ENCODE peak calls at places on chromosomes 2 and 18, in six cellular contexts. One of them, this sample, is unnamed.

GRCh38 chr2:197174539-197175094 is 136.0 kb downstream of the ANKRD44 start:
- DNase-seq in stimulated activated naive B cell treated with anti-CD40 and anti-IgM and Interleukin-4, amounts not matched to agents 10 μg/mL and 1 μg/mL and 100 μg/mL, for 72 hours: no peak
- DNase-seq in head of caudate nucleus: no peak
- DNase-seq in dermis microvascular lymphatic vessel endothelial cell: no peak
- DNase-seq in neural progenitor cell: no peak
- DNase-seq in GM12891: no peak
- DNase-seq in this sample: no peak

GRCh38 chr2:182509231-182509630 is 82.4 kb upstream of the PDE1A start:
- DNase-seq in stimulated activated naive B cell treated with anti-CD40 and anti-IgM and Interleukin-4, amounts not matched to agents 10 μg/mL and 1 μg/mL and 100 μg/mL, for 72 hours: no peak
- DNase-seq in head of caudate nucleus: no peak
- DNase-seq in dermis microvascular lymphatic vessel endothelial cell: no peak
- DNase-seq in neural progenitor cell: no peak
- DNase-seq in GM12891: no peak
- DNase-seq in this sample: no peak

GRCh38 chr2:241048949-241049343 is 50.5 kb downstream of the SNED1 start:
- DNase-seq in stimulated activated naive B cell treated with anti-CD40 and anti-IgM and Interleukin-4, amounts not matched to agents 10 μg/mL and 1 μg/mL and 100 μg/mL, for 72 hours: no peak
- DNase-seq in head of caudate nucleus: no peak
- DNase-seq in dermis microvascular lymphatic vessel endothelial cell: no peak
- DNase-seq in neural progenitor cell: no peak
- DNase-seq in GM12891: no peak
- DNase-seq in this sample: no peak

GRCh38 chr2:149080104-149080503 is 41.6 kb downstream of the LYPD6B start:
- DNase-seq in stimulated activated naive B cell treated with anti-CD40 and anti-IgM and Interleukin-4, amounts not matched to agents 10 μg/mL and 1 μg/mL and 100 μg/mL, for 72 hours: no peak
- DNase-seq in head of caudate nucleus: no peak
- DNase-seq in dermis microvascular lymphatic vessel endothelial cell: no peak
- DNase-seq in neural progenitor cell: no peak
- DNase-seq in GM12891: no peak
- DNase-seq in this sample: no peak

GRCh38 chr18:52677991-52678390 is 338.0 kb downstream of the DCC start:
- DNase-seq in stimulated activated naive B cell treated with anti-CD40 and anti-IgM and Interleukin-4, amounts not matched to agents 10 μg/mL and 1 μg/mL and 100 μg/mL, for 72 hours: no peak
- DNase-seq in head of caudate nucleus: no peak
- DNase-seq in dermis microvascular lymphatic vessel endothelial cell: no peak
- DNase-seq in neural progenitor cell: peak; percentile 36
- DNase-seq in GM12891: no peak
- DNase-seq in this sample: no peak

GRCh38 chr18:41466436-41467160 is 488.4 kb upstream of the PIK3C3 start:
- DNase-seq in stimulated activated naive B cell treated with anti-CD40 and anti-IgM and Interleukin-4, amounts not matched to agents 10 μg/mL and 1 μg/mL and 100 μg/mL, for 72 hours: no peak
- DNase-seq in head of caudate nucleus: no peak
- DNase-seq in dermis microvascular lymphatic vessel endothelial cell: no peak
- DNase-seq in neural progenitor cell: no peak
- DNase-seq in GM12891: no peak
- DNase-seq in this sample: no peak

GRCh38 chr18:10518595-10519273 is 7.1 kb upstream of the NAPG start:
- DNase-seq in stimulated activated naive B cell treated with anti-CD40 and anti-IgM and Interleukin-4, amounts not matched to agents 10 μg/mL and 1 μg/mL and 100 μg/mL, for 72 hours: no peak
- DNase-seq in head of caudate nucleus: peak; percentile 77
- DNase-seq in dermis microvascular lymphatic vessel endothelial cell: no peak
- DNase-seq in neural progenitor cell: peak; percentile 43
- DNase-seq in GM12891: no peak
- DNase-seq in this sample: peak; percentile 37

GRCh38 chr18:48627216-48627615 is 88.4 kb downstream of the CTIF start:
- DNase-seq in stimulated activated naive B cell treated with anti-CD40 and anti-IgM and Interleukin-4, amounts not matched to agents 10 μg/mL and 1 μg/mL and 100 μg/mL, for 72 hours: no peak
- DNase-seq in head of caudate nucleus: no peak
- DNase-seq in dermis microvascular lymphatic vessel endothelial cell: no peak
- DNase-seq in neural progenitor cell: no peak
- DNase-seq in GM12891: no peak
- DNase-seq in this sample: no peak

GRCh38 chr2:100321181-100321880 is 970 bp downstream of the LONRF2 start:
- DNase-seq in stimulated activated naive B cell treated with anti-CD40 and anti-IgM and Interleukin-4, amounts not matched to agents 10 μg/mL and 1 μg/mL and 100 μg/mL, for 72 hours: peak; percentile 15
- DNase-seq in head of caudate nucleus: no peak
- DNase-seq in dermis microvascular lymphatic vessel endothelial cell: no peak
- DNase-seq in neural progenitor cell: peak; percentile 80
- DNase-seq in GM12891: peak; percentile 22
- DNase-seq in this sample: no peak

GRCh38 chr18:44750774-44751173 is 70.1 kb downstream of the SETBP1 start:
- DNase-seq in stimulated activated naive B cell treated with anti-CD40 and anti-IgM and Interleukin-4, amounts not matched to agents 10 μg/mL and 1 μg/mL and 100 μg/mL, for 72 hours: no peak
- DNase-seq in head of caudate nucleus: no peak
- DNase-seq in dermis microvascular lymphatic vessel endothelial cell: no peak
- DNase-seq in neural progenitor cell: no peak
- DNase-seq in GM12891: no peak
- DNase-seq in this sample: no peak

GRCh38 chr2:85889648-85890281 is 975 bp upstream of the ST3GAL5 start:
- DNase-seq in stimulated activated naive B cell treated with anti-CD40 and anti-IgM and Interleukin-4, amounts not matched to agents 10 μg/mL and 1 μg/mL and 100 μg/mL, for 72 hours: no peak
- DNase-seq in head of caudate nucleus: peak; percentile 47
- DNase-seq in dermis microvascular lymphatic vessel endothelial cell: no peak
- DNase-seq in neural progenitor cell: peak; percentile 45
- DNase-seq in GM12891: no peak
- DNase-seq in this sample: no peak

GRCh38 chr2:128350736-128351135 is 32.1 kb upstream of the HS6ST1 start:
- DNase-seq in stimulated activated naive B cell treated with anti-CD40 and anti-IgM and Interleukin-4, amounts not matched to agents 10 μg/mL and 1 μg/mL and 100 μg/mL, for 72 hours: no peak
- DNase-seq in head of caudate nucleus: no peak
- DNase-seq in dermis microvascular lymphatic vessel endothelial cell: no peak
- DNase-seq in neural progenitor cell: no peak
- DNase-seq in GM12891: no peak
- DNase-seq in this sample: no peak

GRCh38 chr2:60529111-60529510 is 24.3 kb downstream of the BCL11A start:
- DNase-seq in stimulated activated naive B cell treated with anti-CD40 and anti-IgM and Interleukin-4, amounts not matched to agents 10 μg/mL and 1 μg/mL and 100 μg/mL, for 72 hours: no peak
- DNase-seq in head of caudate nucleus: no peak
- DNase-seq in dermis microvascular lymphatic vessel endothelial cell: no peak
- DNase-seq in neural progenitor cell: no peak
- DNase-seq in GM12891: no peak
- DNase-seq in this sample: no peak

GRCh38 chr2:85008252-85008651 is 37.3 kb downstream of the KCMF1 start:
- DNase-seq in stimulated activated naive B cell treated with anti-CD40 and anti-IgM and Interleukin-4, amounts not matched to agents 10 μg/mL and 1 μg/mL and 100 μg/mL, for 72 hours: no peak
- DNase-seq in head of caudate nucleus: no peak
- DNase-seq in dermis microvascular lymphatic vessel endothelial cell: no peak
- DNase-seq in neural progenitor cell: no peak
- DNase-seq in GM12891: no peak
- DNase-seq in this sample: no peak

GRCh38 chr2:170277943-170278342 is 100.0 kb downstream of the MYO3B start:
- DNase-seq in stimulated activated naive B cell treated with anti-CD40 and anti-IgM and Interleukin-4, amounts not matched to agents 10 μg/mL and 1 μg/mL and 100 μg/mL, for 72 hours: no peak
- DNase-seq in head of caudate nucleus: no peak
- DNase-seq in dermis microvascular lymphatic vessel endothelial cell: no peak
- DNase-seq in neural progenitor cell: no peak
- DNase-seq in GM12891: no peak
- DNase-seq in this sample: no peak

GRCh38 chr18:48817021-48817461 is 133.7 kb downstream of the SMAD7 start:
- DNase-seq in stimulated activated naive B cell treated with anti-CD40 and anti-IgM and Interleukin-4, amounts not matched to agents 10 μg/mL and 1 μg/mL and 100 μg/mL, for 72 hours: no peak
- DNase-seq in head of caudate nucleus: no peak
- DNase-seq in dermis microvascular lymphatic vessel endothelial cell: no peak
- DNase-seq in neural progenitor cell: no peak
- DNase-seq in GM12891: no peak
- DNase-seq in this sample: no peak

This sample was measured in foreskin melanocyte.